ENCODE peak calls at places on chromosome 14, in five cellular contexts. One of them, this sample, is unnamed. For H3K36me3, the result is how much of the 10 kb centered on the place peaks cover.

GRCh38 chr14:67464856-67465255 is 23.7 kb downstream of the TMEM229B start:
- DNase-seq in endodermal cell: peak
- DNase-seq in NT2/D1: no peak
- DNase-seq in neural progenitor cell: no peak
- DNase-seq in WERI-Rb-1: peak
- DNase-seq in this sample: no peak

GRCh38 chr14:100290607-100291304 is 15.5 kb downstream of the SLC25A29 start:
- DNase-seq in neural progenitor cell: no peak
- DNase-seq in WERI-Rb-1: no peak
- DNase-seq in endodermal cell: peak
- DNase-seq in NT2/D1: no peak
- DNase-seq in this sample: no peak

GRCh38 chr14:47675489-47676300 is at the start of gene MDGA2:
- DNase-seq in WERI-Rb-1: peak
- DNase-seq in endodermal cell: peak
- DNase-seq in NT2/D1: no peak
- DNase-seq in neural progenitor cell: peak
- DNase-seq in this sample: peak

GRCh38 chr14:83826838-83827237 is 1703.1 kb upstream of the FLRT2 start:
- DNase-seq in endodermal cell: no peak
- DNase-seq in NT2/D1: no peak
- DNase-seq in WERI-Rb-1: no peak
- DNase-seq in neural progenitor cell: no peak
- DNase-seq in this sample: no peak

GRCh38 chr14:59055439-59056045 is 132.9 kb upstream of the DAAM1 start:
- DNase-seq in endodermal cell: peak
- DNase-seq in WERI-Rb-1: no peak
- DNase-seq in neural progenitor cell: peak
- DNase-seq in NT2/D1: peak
- DNase-seq in this sample: peak

GRCh38 chr14:64942531-64943111 is at the start of gene GPX2:
- DNase-seq in NT2/D1: no peak
- DNase-seq in neural progenitor cell: no peak
- DNase-seq in WERI-Rb-1: no peak
- DNase-seq in endodermal cell: peak
- DNase-seq in this sample: no peak

GRCh38 chr14:77782202-77782601 is 17.7 kb upstream of the ADCK1 start:
- DNase-seq in WERI-Rb-1: no peak
- DNase-seq in neural progenitor cell: no peak
- DNase-seq in NT2/D1: no peak
- DNase-seq in endodermal cell: no peak
- DNase-seq in this sample: no peak

GRCh38 chr14:79724934-79725717 is 486.2 kb downstream of the DIO2 start:
- DNase-seq in neural progenitor cell: no peak
- DNase-seq in NT2/D1: no peak
- DNase-seq in WERI-Rb-1: no peak
- DNase-seq in endodermal cell: no peak
- DNase-seq in this sample: no peak

GRCh38 chr14:57464013-57464730 is 29.5 kb downstream of the CCDC198 start:
- DNase-seq in endodermal cell: no peak
- DNase-seq in WERI-Rb-1: no peak
- DNase-seq in neural progenitor cell: no peak
- DNase-seq in NT2/D1: no peak
- DNase-seq in this sample: no peak

GRCh38 chr14:59321184-59321952 is 132.9 kb downstream of the DAAM1 start:
- DNase-seq in neural progenitor cell: no peak
- DNase-seq in endodermal cell: no peak
- DNase-seq in WERI-Rb-1: no peak
- DNase-seq in NT2/D1: no peak
- DNase-seq in this sample: no peak

GRCh38 chr14:22978873-22979671 is 3.3 kb downstream of the AJUBA start:
- DNase-seq in endodermal cell: no peak
- DNase-seq in NT2/D1: no peak
- DNase-seq in WERI-Rb-1: no peak
- DNase-seq in neural progenitor cell: no peak
- DNase-seq in this sample: peak

GRCh38 chr14:78863143-78863542 is 693.0 kb downstream of the NRXN3 start:
- DNase-seq in endodermal cell: peak
- DNase-seq in NT2/D1: peak
- DNase-seq in neural progenitor cell: peak
- DNase-seq in WERI-Rb-1: no peak
- DNase-seq in this sample: peak

GRCh38 chr14:22865424-22866215 is 5.9 kb upstream of the LRP10 start:
- DNase-seq in neural progenitor cell: peak
- DNase-seq in NT2/D1: no peak
- DNase-seq in WERI-Rb-1: no peak
- DNase-seq in endodermal cell: peak
- DNase-seq in this sample: peak

GRCh38 chr14:93538411-93538810 is 107.7 kb downstream of the UNC79 start:
- DNase-seq in neural progenitor cell: peak
- DNase-seq in endodermal cell: peak
- DNase-seq in NT2/D1: peak
- DNase-seq in WERI-Rb-1: peak
- DNase-seq in this sample: peak

GRCh38 chr14:98940693-98941437 is 331.1 kb downstream of the BCL11B start:
- DNase-seq in endodermal cell: no peak
- DNase-seq in WERI-Rb-1: no peak
- DNase-seq in NT2/D1: no peak
- DNase-seq in neural progenitor cell: no peak
- DNase-seq in this sample: no peak

GRCh38 chr14:68384335-68384734 is 408.5 kb downstream of the ZFP36L1 start:
- DNase-seq in WERI-Rb-1: no peak
- DNase-seq in neural progenitor cell: no peak
- DNase-seq in NT2/D1: no peak
- DNase-seq in endodermal cell: no peak
- DNase-seq in this sample: no peak

DNA sequence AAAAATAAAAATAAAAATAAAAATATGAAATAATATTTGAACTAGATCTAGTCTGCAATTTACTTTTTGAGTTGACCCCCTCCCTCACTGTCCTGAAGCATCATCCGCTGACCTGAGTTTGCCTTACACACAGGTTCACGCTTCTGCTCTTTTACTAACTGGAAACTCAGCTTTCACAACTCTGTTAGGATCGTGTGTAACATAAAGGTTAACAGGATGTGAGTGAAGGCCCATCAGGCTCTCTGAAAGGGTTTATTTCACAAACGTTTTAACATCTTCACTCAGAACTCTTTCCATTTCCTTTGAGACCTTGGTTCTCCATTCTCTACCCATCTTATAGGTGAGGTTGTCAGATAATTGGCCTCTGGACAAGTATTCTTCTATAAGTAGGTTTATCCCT is 191.4 kb downstream of the FOXN3 start:
- DNase-seq in endodermal cell: no peak
- DNase-seq in NT2/D1: no peak
- DNase-seq in WERI-Rb-1: no peak
- DNase-seq in neural progenitor cell: no peak
- DNase-seq in this sample: no peak
- H3K36me3 ChIP-seq in endodermal cell: under half
- H3K36me3 ChIP-seq in NT2/D1: under half
- H3K36me3 ChIP-seq in WERI-Rb-1: under half
- H3K36me3 ChIP-seq in neural progenitor cell: under half
- H3K36me3 ChIP-seq in this sample: under half

DNA sequence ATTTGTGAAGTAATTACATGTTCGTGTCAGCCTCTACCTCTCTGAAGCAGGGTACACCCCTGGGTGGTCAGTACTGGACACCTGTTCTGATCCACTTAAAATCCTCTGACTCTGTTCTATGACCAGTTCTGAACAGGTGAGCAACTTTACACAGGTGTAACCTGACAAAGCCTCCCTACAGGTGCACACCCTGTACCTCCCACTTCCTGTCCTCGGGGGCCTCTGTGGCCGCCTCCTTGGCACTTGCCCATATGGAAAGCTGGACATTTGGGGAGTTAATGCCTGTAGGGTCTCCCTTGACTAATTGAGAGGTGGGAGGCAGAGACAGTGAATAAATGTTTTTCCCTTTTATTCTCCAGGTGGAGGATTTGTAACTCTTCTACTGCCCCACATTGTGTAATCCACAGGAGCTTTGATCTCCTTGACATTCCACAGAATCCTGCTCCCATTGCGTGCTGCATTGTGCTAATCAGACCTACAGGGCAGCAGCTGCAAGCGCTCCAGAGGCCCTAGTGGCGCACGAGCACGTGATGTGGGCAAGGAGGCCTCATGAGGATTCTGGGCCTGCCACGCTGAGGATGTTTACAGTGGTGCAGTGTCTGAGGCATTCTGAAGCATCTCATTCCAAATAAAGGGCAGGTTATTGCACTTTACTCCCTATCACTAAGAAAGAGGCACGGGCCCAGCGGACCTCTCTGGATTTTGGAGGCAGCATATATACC is 45.8 kb upstream of the BATF start:
- DNase-seq in endodermal cell: peak
- DNase-seq in WERI-Rb-1: peak
- DNase-seq in NT2/D1: no peak
- DNase-seq in neural progenitor cell: peak
- DNase-seq in this sample: peak
- H3K4me3 ChIP-seq in endodermal cell: no peak
- H3K4me3 ChIP-seq in WERI-Rb-1: no peak
- H3K4me3 ChIP-seq in NT2/D1: no peak
- H3K4me3 ChIP-seq in neural progenitor cell: no peak
- H3K4me3 ChIP-seq in this sample: no peak

DNA sequence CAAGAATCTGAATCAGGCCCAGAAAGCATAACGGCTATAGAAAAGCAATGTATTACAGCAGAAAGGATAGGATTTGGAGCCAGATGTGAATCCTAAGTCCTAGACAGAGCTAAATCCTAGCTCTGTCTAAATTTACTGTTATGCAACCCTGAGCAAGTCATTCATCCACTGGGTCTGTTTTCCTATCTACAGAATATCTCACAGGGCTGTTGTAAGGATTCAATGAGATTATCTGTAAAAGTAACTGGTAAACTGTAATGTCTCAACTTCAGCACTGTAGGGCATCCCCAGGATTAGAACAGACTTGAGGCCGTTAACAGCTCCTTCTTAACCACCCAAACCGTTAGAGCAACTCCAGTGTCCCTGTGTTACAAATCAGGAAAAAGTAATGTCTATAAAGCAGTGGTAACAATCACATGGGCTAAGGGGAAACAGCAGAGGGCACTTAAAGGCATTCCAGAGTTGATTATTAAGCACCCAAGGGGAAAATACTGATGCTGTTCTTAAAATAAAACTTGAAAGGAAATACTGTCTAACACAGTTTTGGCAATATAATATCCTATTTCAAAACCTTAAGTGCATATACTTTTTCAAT is 10.1 kb downstream of the GMFB start:
- DNase-seq in NT2/D1: no peak
- DNase-seq in endodermal cell: no peak
- DNase-seq in WERI-Rb-1: no peak
- DNase-seq in neural progenitor cell: no peak
- DNase-seq in this sample: no peak
- H3K36me3 ChIP-seq in NT2/D1: half or more
- H3K36me3 ChIP-seq in endodermal cell: half or more
- H3K36me3 ChIP-seq in WERI-Rb-1: under half
- H3K36me3 ChIP-seq in neural progenitor cell: under half
- H3K36me3 ChIP-seq in this sample: under half

GRCh38 chr14:62118871-62119270 is 356.7 kb downstream of the SNAPC1 start:
- DNase-seq in neural progenitor cell: no peak
- DNase-seq in WERI-Rb-1: no peak
- DNase-seq in endodermal cell: no peak
- DNase-seq in NT2/D1: no peak
- DNase-seq in this sample: no peak
- H3K4me3 ChIP-seq in neural progenitor cell: no peak
- H3K4me3 ChIP-seq in WERI-Rb-1: no peak
- H3K4me3 ChIP-seq in endodermal cell: no peak
- H3K4me3 ChIP-seq in NT2/D1: no peak
- H3K4me3 ChIP-seq in this sample: no peak

GRCh38 chr14:104151546-104152245 is 13.3 kb downstream of the KIF26A start:
- DNase-seq in endodermal cell: no peak
- DNase-seq in WERI-Rb-1: no peak
- DNase-seq in NT2/D1: no peak
- DNase-seq in neural progenitor cell: no peak
- DNase-seq in this sample: no peak

GRCh38 chr14:104152246-104152575 is 13.8 kb downstream of the KIF26A start:
- DNase-seq in neural progenitor cell: no peak
- DNase-seq in endodermal cell: no peak
- DNase-seq in NT2/D1: no peak
- DNase-seq in WERI-Rb-1: no peak
- DNase-seq in this sample: no peak

GRCh38 chr14:104149617-104150141 is 11.3 kb downstream of the KIF26A start:
- DNase-seq in endodermal cell: peak
- DNase-seq in neural progenitor cell: peak
- DNase-seq in WERI-Rb-1: peak
- DNase-seq in NT2/D1: no peak
- DNase-seq in this sample: peak

GRCh38 chr14:104150201-104151027 is 12.0 kb downstream of the KIF26A start:
- DNase-seq in endodermal cell: peak
- DNase-seq in neural progenitor cell: peak
- DNase-seq in WERI-Rb-1: peak
- DNase-seq in NT2/D1: no peak
- DNase-seq in this sample: no peak

GRCh38 chr14:104151028-104151385 is 12.6 kb downstream of the KIF26A start:
- DNase-seq in NT2/D1: no peak
- DNase-seq in neural progenitor cell: no peak
- DNase-seq in endodermal cell: no peak
- DNase-seq in WERI-Rb-1: no peak
- DNase-seq in this sample: no peak
- H3K36me3 ChIP-seq in NT2/D1: under half
- H3K36me3 ChIP-seq in neural progenitor cell: under half
- H3K36me3 ChIP-seq in endodermal cell: under half
- H3K36me3 ChIP-seq in WERI-Rb-1: under half
- H3K36me3 ChIP-seq in this sample: under half

GRCh38 chr14:95344536-95344935 is 24.8 kb upstream of the CLMN start:
- DNase-seq in neural progenitor cell: no peak
- DNase-seq in endodermal cell: no peak
- DNase-seq in NT2/D1: no peak
- DNase-seq in WERI-Rb-1: no peak
- DNase-seq in this sample: no peak
- H3K4me3 ChIP-seq in neural progenitor cell: no peak
- H3K4me3 ChIP-seq in endodermal cell: no peak
- H3K4me3 ChIP-seq in NT2/D1: no peak
- H3K4me3 ChIP-seq in WERI-Rb-1: no peak
- H3K4me3 ChIP-seq in this sample: no peak

DNA sequence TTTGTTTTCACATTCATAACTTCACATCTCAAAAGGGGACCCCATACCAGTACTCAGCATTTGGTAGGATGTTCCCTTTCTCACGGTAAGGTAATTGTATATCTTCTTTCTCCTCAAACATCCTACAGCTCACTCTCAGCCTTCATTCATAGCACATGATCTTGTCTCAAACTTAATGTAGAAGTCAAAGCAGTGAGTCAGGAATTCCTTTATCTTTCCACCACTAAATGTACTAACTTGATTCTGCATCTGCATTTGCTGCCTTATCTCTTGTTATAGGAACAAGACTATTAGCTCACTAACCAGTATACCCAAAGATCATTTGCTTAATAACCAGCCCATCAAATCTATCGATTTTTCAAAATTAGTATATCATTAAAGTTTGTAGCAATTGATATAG is 22.9 kb downstream of the CPSF2 start:
- DNase-seq in NT2/D1: no peak
- DNase-seq in WERI-Rb-1: no peak
- DNase-seq in endodermal cell: no peak
- DNase-seq in neural progenitor cell: no peak
- DNase-seq in this sample: no peak
- H3K36me3 ChIP-seq in NT2/D1: half or more
- H3K36me3 ChIP-seq in WERI-Rb-1: half or more
- H3K36me3 ChIP-seq in endodermal cell: half or more
- H3K36me3 ChIP-seq in neural progenitor cell: under half
- H3K36me3 ChIP-seq in this sample: under half

This sample was measured in H7.